ENCODE peak calls at places on chromosomes 1 and 21, in nine cellular contexts. One of them, this sample, is unnamed.

GRCh38 chr21:36858320-36858957 is 108.0 kb downstream of the HLCS start:
- DNase-seq in mesendoderm: no peak
- DNase-seq in colonic mucosa: no peak
- DNase-seq in CD4-positive, alpha-beta memory T cell: no peak
- DNase-seq in esophagus squamous epithelium: no peak
- DNase-seq in heart left ventricle: no peak
- DNase-seq in Peyer's patch: no peak
- DNase-seq in OCI-LY7: no peak
- DNase-seq in uterus: no peak
- DNase-seq in this sample: no peak

GRCh38 chr1:159940006-159940620 is 5.3 kb downstream of the IGSF9 start:
- DNase-seq in CD4-positive, alpha-beta memory T cell: no peak
- DNase-seq in heart left ventricle: no peak
- DNase-seq in esophagus squamous epithelium: no peak
- DNase-seq in mesendoderm: no peak
- DNase-seq in Peyer's patch: no peak
- DNase-seq in OCI-LY7: no peak
- DNase-seq in colonic mucosa: no peak
- DNase-seq in uterus: no peak
- DNase-seq in this sample: no peak

GRCh38 chr1:24003331-24003972 is 23.3 kb upstream of the SRSF10 start:
- DNase-seq in CD4-positive, alpha-beta memory T cell: no peak
- DNase-seq in esophagus squamous epithelium: no peak
- DNase-seq in Peyer's patch: no peak
- DNase-seq in uterus: no peak
- DNase-seq in mesendoderm: peak
- DNase-seq in colonic mucosa: no peak
- DNase-seq in heart left ventricle: no peak
- DNase-seq in OCI-LY7: peak
- DNase-seq in this sample: peak

GRCh38 chr1:198316681-198317080 is 159.9 kb downstream of the NEK7 start:
- DNase-seq in Peyer's patch: no peak
- DNase-seq in OCI-LY7: no peak
- DNase-seq in colonic mucosa: no peak
- DNase-seq in uterus: no peak
- DNase-seq in heart left ventricle: no peak
- DNase-seq in mesendoderm: no peak
- DNase-seq in esophagus squamous epithelium: no peak
- DNase-seq in CD4-positive, alpha-beta memory T cell: no peak
- DNase-seq in this sample: no peak

GRCh38 chr1:150150511-150151021 is 850 bp downstream of the PLEKHO1 start:
- DNase-seq in colonic mucosa: no peak
- DNase-seq in mesendoderm: peak
- DNase-seq in esophagus squamous epithelium: no peak
- DNase-seq in OCI-LY7: peak
- DNase-seq in uterus: peak
- DNase-seq in heart left ventricle: peak
- DNase-seq in Peyer's patch: peak
- DNase-seq in CD4-positive, alpha-beta memory T cell: peak
- DNase-seq in this sample: no peak

GRCh38 chr21:14850394-14850793 is 214.4 kb downstream of the NRIP1 start:
- DNase-seq in CD4-positive, alpha-beta memory T cell: no peak
- DNase-seq in uterus: no peak
- DNase-seq in OCI-LY7: no peak
- DNase-seq in mesendoderm: no peak
- DNase-seq in esophagus squamous epithelium: no peak
- DNase-seq in colonic mucosa: no peak
- DNase-seq in Peyer's patch: no peak
- DNase-seq in heart left ventricle: no peak
- DNase-seq in this sample: no peak

GRCh38 chr1:52926864-52927218 is 235 bp upstream of the SCP2 start:
- DNase-seq in CD4-positive, alpha-beta memory T cell: no peak
- DNase-seq in heart left ventricle: no peak
- DNase-seq in Peyer's patch: no peak
- DNase-seq in colonic mucosa: no peak
- DNase-seq in mesendoderm: no peak
- DNase-seq in esophagus squamous epithelium: no peak
- DNase-seq in uterus: no peak
- DNase-seq in OCI-LY7: no peak
- DNase-seq in this sample: no peak

GRCh38 chr1:54400321-54400720 is 5.9 kb downstream of the SSBP3 start:
- DNase-seq in colonic mucosa: no peak
- DNase-seq in CD4-positive, alpha-beta memory T cell: no peak
- DNase-seq in uterus: no peak
- DNase-seq in heart left ventricle: no peak
- DNase-seq in mesendoderm: no peak
- DNase-seq in esophagus squamous epithelium: no peak
- DNase-seq in Peyer's patch: no peak
- DNase-seq in OCI-LY7: no peak
- DNase-seq in this sample: no peak

GRCh38 chr1:10225573-10225972 is 15.2 kb downstream of the KIF1B start:
- DNase-seq in CD4-positive, alpha-beta memory T cell: no peak
- DNase-seq in OCI-LY7: no peak
- DNase-seq in uterus: no peak
- DNase-seq in colonic mucosa: no peak
- DNase-seq in heart left ventricle: no peak
- DNase-seq in mesendoderm: no peak
- DNase-seq in Peyer's patch: no peak
- DNase-seq in esophagus squamous epithelium: no peak
- DNase-seq in this sample: no peak

GRCh38 chr1:23557471-23558124 is 1.7 kb downstream of the ID3 start:
- DNase-seq in heart left ventricle: no peak
- DNase-seq in Peyer's patch: no peak
- DNase-seq in uterus: no peak
- DNase-seq in mesendoderm: no peak
- DNase-seq in esophagus squamous epithelium: no peak
- DNase-seq in CD4-positive, alpha-beta memory T cell: no peak
- DNase-seq in colonic mucosa: peak
- DNase-seq in OCI-LY7: peak
- DNase-seq in this sample: no peak

GRCh38 chr1:64598100-64598571 is 128.2 kb downstream of the CACHD1 start:
- DNase-seq in Peyer's patch: no peak
- DNase-seq in mesendoderm: peak
- DNase-seq in esophagus squamous epithelium: no peak
- DNase-seq in colonic mucosa: no peak
- DNase-seq in OCI-LY7: no peak
- DNase-seq in heart left ventricle: no peak
- DNase-seq in uterus: no peak
- DNase-seq in CD4-positive, alpha-beta memory T cell: no peak
- DNase-seq in this sample: peak

GRCh38 chr1:183435497-183435896 is 17.3 kb upstream of the NMNAT2 start:
- DNase-seq in esophagus squamous epithelium: no peak
- DNase-seq in heart left ventricle: no peak
- DNase-seq in CD4-positive, alpha-beta memory T cell: no peak
- DNase-seq in uterus: no peak
- DNase-seq in Peyer's patch: no peak
- DNase-seq in colonic mucosa: no peak
- DNase-seq in mesendoderm: no peak
- DNase-seq in OCI-LY7: no peak
- DNase-seq in this sample: no peak

GRCh38 chr1:157969693-157970485 is 23.6 kb upstream of the KIRREL1 start:
- DNase-seq in CD4-positive, alpha-beta memory T cell: no peak
- DNase-seq in mesendoderm: peak
- DNase-seq in esophagus squamous epithelium: no peak
- DNase-seq in heart left ventricle: peak
- DNase-seq in colonic mucosa: peak
- DNase-seq in uterus: peak
- DNase-seq in Peyer's patch: no peak
- DNase-seq in OCI-LY7: peak
- DNase-seq in this sample: peak

GRCh38 chr1:156797212-156797871 is 19.3 kb downstream of the SH2D2A start:
- DNase-seq in colonic mucosa: peak
- DNase-seq in heart left ventricle: no peak
- DNase-seq in OCI-LY7: peak
- DNase-seq in CD4-positive, alpha-beta memory T cell: peak
- DNase-seq in uterus: no peak
- DNase-seq in Peyer's patch: no peak
- DNase-seq in esophagus squamous epithelium: no peak
- DNase-seq in mesendoderm: peak
- DNase-seq in this sample: no peak

GRCh38 chr1:246111570-246111969 is 395.5 kb downstream of the SMYD3 start:
- DNase-seq in heart left ventricle: no peak
- DNase-seq in uterus: no peak
- DNase-seq in mesendoderm: no peak
- DNase-seq in colonic mucosa: no peak
- DNase-seq in esophagus squamous epithelium: no peak
- DNase-seq in OCI-LY7: no peak
- DNase-seq in CD4-positive, alpha-beta memory T cell: no peak
- DNase-seq in Peyer's patch: no peak
- DNase-seq in this sample: no peak

GRCh38 chr1:167648252-167648849 is 18.3 kb downstream of the RCSD1 start:
- DNase-seq in OCI-LY7: no peak
- DNase-seq in heart left ventricle: peak
- DNase-seq in uterus: no peak
- DNase-seq in colonic mucosa: no peak
- DNase-seq in mesendoderm: no peak
- DNase-seq in CD4-positive, alpha-beta memory T cell: no peak
- DNase-seq in Peyer's patch: no peak
- DNase-seq in esophagus squamous epithelium: no peak
- DNase-seq in this sample: no peak

GRCh38 chr1:246063013-246063616 is 444.0 kb downstream of the SMYD3 start:
- DNase-seq in mesendoderm: no peak
- DNase-seq in colonic mucosa: no peak
- DNase-seq in esophagus squamous epithelium: no peak
- DNase-seq in Peyer's patch: no peak
- DNase-seq in OCI-LY7: no peak
- DNase-seq in heart left ventricle: no peak
- DNase-seq in uterus: no peak
- DNase-seq in CD4-positive, alpha-beta memory T cell: no peak
- DNase-seq in this sample: no peak

GRCh38 chr1:151266821-151267220 is 12.3 kb downstream of the PSMD4 start:
- DNase-seq in mesendoderm: no peak
- DNase-seq in OCI-LY7: no peak
- DNase-seq in Peyer's patch: no peak
- DNase-seq in esophagus squamous epithelium: no peak
- DNase-seq in uterus: no peak
- DNase-seq in CD4-positive, alpha-beta memory T cell: no peak
- DNase-seq in heart left ventricle: no peak
- DNase-seq in colonic mucosa: no peak
- DNase-seq in this sample: no peak

GRCh38 chr1:151265446-151266236 is 11.1 kb downstream of the PSMD4 start:
- DNase-seq in uterus: no peak
- DNase-seq in heart left ventricle: no peak
- DNase-seq in mesendoderm: no peak
- DNase-seq in Peyer's patch: no peak
- DNase-seq in colonic mucosa: no peak
- DNase-seq in CD4-positive, alpha-beta memory T cell: no peak
- DNase-seq in esophagus squamous epithelium: no peak
- DNase-seq in OCI-LY7: no peak
- DNase-seq in this sample: no peak

GRCh38 chr1:151267760-151268159 is 13.2 kb downstream of the PSMD4 start:
- DNase-seq in mesendoderm: no peak
- DNase-seq in Peyer's patch: no peak
- DNase-seq in colonic mucosa: no peak
- DNase-seq in CD4-positive, alpha-beta memory T cell: no peak
- DNase-seq in OCI-LY7: no peak
- DNase-seq in uterus: no peak
- DNase-seq in heart left ventricle: no peak
- DNase-seq in esophagus squamous epithelium: no peak
- DNase-seq in this sample: no peak

GRCh38 chr1:151266315-151266714 is 11.8 kb downstream of the PSMD4 start:
- DNase-seq in OCI-LY7: no peak
- DNase-seq in Peyer's patch: no peak
- DNase-seq in CD4-positive, alpha-beta memory T cell: no peak
- DNase-seq in uterus: no peak
- DNase-seq in heart left ventricle: no peak
- DNase-seq in colonic mucosa: no peak
- DNase-seq in mesendoderm: no peak
- DNase-seq in esophagus squamous epithelium: no peak
- DNase-seq in this sample: no peak
- H3K4me3 ChIP-seq in OCI-LY7: no peak
- H3K4me3 ChIP-seq in Peyer's patch: no peak
- H3K4me3 ChIP-seq in CD4-positive, alpha-beta memory T cell: no peak
- H3K4me3 ChIP-seq in uterus: no peak
- H3K4me3 ChIP-seq in heart left ventricle: no peak
- H3K4me3 ChIP-seq in colonic mucosa: no peak
- H3K4me3 ChIP-seq in mesendoderm: no peak
- H3K4me3 ChIP-seq in esophagus squamous epithelium: no peak
- H3K4me3 ChIP-seq in this sample: no peak

DNA sequence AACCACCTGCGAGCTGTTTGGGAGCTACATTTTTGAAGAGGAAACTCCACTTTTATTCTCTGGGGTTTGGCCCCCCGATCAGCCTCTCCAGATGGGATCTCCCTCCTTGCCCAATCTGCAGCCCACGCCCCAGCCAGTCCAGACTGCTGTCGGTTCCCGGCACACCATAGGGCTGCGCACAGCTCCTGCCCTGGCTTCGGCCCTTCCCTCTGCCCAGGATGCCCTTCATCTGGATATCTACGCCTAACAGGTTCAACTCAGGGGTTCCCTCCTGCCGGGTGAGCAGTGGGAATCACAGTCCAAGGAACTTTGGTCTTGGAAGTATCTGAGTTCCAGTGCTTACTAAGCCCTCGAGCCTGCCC is 135.3 kb downstream of the KAZN start:
- DNase-seq in Peyer's patch: no peak
- DNase-seq in CD4-positive, alpha-beta memory T cell: no peak
- DNase-seq in OCI-LY7: no peak
- DNase-seq in esophagus squamous epithelium: no peak
- DNase-seq in mesendoderm: no peak
- DNase-seq in heart left ventricle: no peak
- DNase-seq in uterus: no peak
- DNase-seq in colonic mucosa: no peak
- DNase-seq in this sample: no peak
- H3K4me3 ChIP-seq in Peyer's patch: no peak
- H3K4me3 ChIP-seq in CD4-positive, alpha-beta memory T cell: no peak
- H3K4me3 ChIP-seq in OCI-LY7: peak
- H3K4me3 ChIP-seq in esophagus squamous epithelium: peak
- H3K4me3 ChIP-seq in mesendoderm: no peak
- H3K4me3 ChIP-seq in heart left ventricle: no peak
- H3K4me3 ChIP-seq in uterus: no peak
- H3K4me3 ChIP-seq in colonic mucosa: no peak
- H3K4me3 ChIP-seq in this sample: no peak

GRCh38 chr21:34202553-34203332 is 129.4 kb downstream of the MRPS6 start:
- DNase-seq in esophagus squamous epithelium: no peak
- DNase-seq in OCI-LY7: no peak
- DNase-seq in heart left ventricle: no peak
- DNase-seq in colonic mucosa: no peak
- DNase-seq in uterus: peak
- DNase-seq in CD4-positive, alpha-beta memory T cell: no peak
- DNase-seq in mesendoderm: peak
- DNase-seq in Peyer's patch: no peak
- DNase-seq in this sample: no peak
- H3K4me3 ChIP-seq in esophagus squamous epithelium: peak
- H3K4me3 ChIP-seq in OCI-LY7: no peak
- H3K4me3 ChIP-seq in heart left ventricle: peak
- H3K4me3 ChIP-seq in colonic mucosa: no peak
- H3K4me3 ChIP-seq in uterus: peak
- H3K4me3 ChIP-seq in CD4-positive, alpha-beta memory T cell: no peak
- H3K4me3 ChIP-seq in mesendoderm: peak
- H3K4me3 ChIP-seq in Peyer's patch: peak
- H3K4me3 ChIP-seq in this sample: peak

GRCh38 chr1:89199515-89199914 is 773 bp upstream of the GBP4 start:
- DNase-seq in CD4-positive, alpha-beta memory T cell: no peak
- DNase-seq in Peyer's patch: no peak
- DNase-seq in OCI-LY7: no peak
- DNase-seq in heart left ventricle: no peak
- DNase-seq in uterus: no peak
- DNase-seq in colonic mucosa: no peak
- DNase-seq in mesendoderm: no peak
- DNase-seq in esophagus squamous epithelium: no peak
- DNase-seq in this sample: no peak
- H3K4me3 ChIP-seq in CD4-positive, alpha-beta memory T cell: peak
- H3K4me3 ChIP-seq in Peyer's patch: peak
- H3K4me3 ChIP-seq in OCI-LY7: no peak
- H3K4me3 ChIP-seq in heart left ventricle: peak
- H3K4me3 ChIP-seq in uterus: peak
- H3K4me3 ChIP-seq in colonic mucosa: peak
- H3K4me3 ChIP-seq in mesendoderm: no peak
- H3K4me3 ChIP-seq in esophagus squamous epithelium: peak
- H3K4me3 ChIP-seq in this sample: no peak

GRCh38 chr1:100354971-100355394 is 2.7 kb downstream of the CDC14A start:
- DNase-seq in uterus: no peak
- DNase-seq in CD4-positive, alpha-beta memory T cell: peak
- DNase-seq in esophagus squamous epithelium: no peak
- DNase-seq in heart left ventricle: no peak
- DNase-seq in Peyer's patch: no peak
- DNase-seq in mesendoderm: peak
- DNase-seq in colonic mucosa: peak
- DNase-seq in OCI-LY7: peak
- DNase-seq in this sample: no peak
- H3K4me3 ChIP-seq in uterus: no peak
- H3K4me3 ChIP-seq in CD4-positive, alpha-beta memory T cell: peak
- H3K4me3 ChIP-seq in esophagus squamous epithelium: no peak
- H3K4me3 ChIP-seq in heart left ventricle: no peak
- H3K4me3 ChIP-seq in Peyer's patch: no peak
- H3K4me3 ChIP-seq in mesendoderm: no peak
- H3K4me3 ChIP-seq in colonic mucosa: no peak
- H3K4me3 ChIP-seq in OCI-LY7: no peak
- H3K4me3 ChIP-seq in this sample: no peak